ENCODE peak calls at places on chromosome 12, in six cellular contexts. One of them, this sample, is unnamed.
A peak's percentile ranks its signal among the peaks of the same experiment; 100 is the strongest.

GRCh38 chr12:33676866-33677265 is 237.2 kb upstream of the SYT10 start:
- DNase-seq in germinal center: no peak
- DNase-seq in fibroblast of the aortic adventitia: no peak
- DNase-seq in BJ: no peak
- DNase-seq in hippocampal formation: no peak
- DNase-seq in astrocyte of the spinal cord: no peak
- DNase-seq in this sample: no peak

GRCh38 chr12:65758401-65758800 is 65.9 kb upstream of the HMGA2 start:
- DNase-seq in germinal center: no peak
- DNase-seq in fibroblast of the aortic adventitia: no peak
- DNase-seq in BJ: no peak
- DNase-seq in hippocampal formation: no peak
- DNase-seq in astrocyte of the spinal cord: no peak
- DNase-seq in this sample: no peak

GRCh38 chr12:77625441-77625840 is 205.3 kb upstream of the NAV3 start:
- DNase-seq in germinal center: no peak
- DNase-seq in fibroblast of the aortic adventitia: peak; percentile 85
- DNase-seq in BJ: peak; percentile 59
- DNase-seq in hippocampal formation: no peak
- DNase-seq in astrocyte of the spinal cord: peak; percentile 94
- DNase-seq in this sample: no peak

GRCh38 chr12:106138646-106139421 is at the start of gene NUAK1:
- DNase-seq in germinal center: peak; percentile 38
- DNase-seq in fibroblast of the aortic adventitia: no peak
- DNase-seq in BJ: no peak
- DNase-seq in hippocampal formation: peak; percentile 75
- DNase-seq in astrocyte of the spinal cord: peak; percentile 72
- DNase-seq in this sample: no peak

GRCh38 chr12:64968989-64969819 is 144.8 kb downstream of the TBC1D30 start:
- DNase-seq in germinal center: no peak
- DNase-seq in fibroblast of the aortic adventitia: peak; percentile 36
- DNase-seq in BJ: peak; percentile 26
- DNase-seq in hippocampal formation: no peak
- DNase-seq in astrocyte of the spinal cord: peak; percentile 61
- DNase-seq in this sample: no peak

GRCh38 chr12:82912406-82912805 is 225.7 kb downstream of the TMTC2 start:
- DNase-seq in germinal center: no peak
- DNase-seq in fibroblast of the aortic adventitia: peak; percentile 66
- DNase-seq in BJ: no peak
- DNase-seq in hippocampal formation: no peak
- DNase-seq in astrocyte of the spinal cord: peak; percentile 25
- DNase-seq in this sample: no peak

GRCh38 chr12:112303004-112303403 is 79.2 kb downstream of the HECTD4 start:
- DNase-seq in germinal center: peak; percentile 8
- DNase-seq in fibroblast of the aortic adventitia: peak; percentile 72
- DNase-seq in BJ: no peak
- DNase-seq in hippocampal formation: no peak
- DNase-seq in astrocyte of the spinal cord: peak; percentile 85
- DNase-seq in this sample: no peak

GRCh38 chr12:19757317-19757877 is 318.1 kb downstream of the AEBP2 start:
- DNase-seq in germinal center: no peak
- DNase-seq in fibroblast of the aortic adventitia: peak; percentile 74
- DNase-seq in BJ: no peak
- DNase-seq in hippocampal formation: peak; percentile 33
- DNase-seq in astrocyte of the spinal cord: peak; percentile 71
- DNase-seq in this sample: peak; percentile 47

GRCh38 chr12:27635349-27635972 is 60.8 kb upstream of the REP15 start:
- DNase-seq in germinal center: peak; percentile 10
- DNase-seq in fibroblast of the aortic adventitia: peak; percentile 83
- DNase-seq in BJ: no peak
- DNase-seq in hippocampal formation: peak; percentile 81
- DNase-seq in astrocyte of the spinal cord: peak; percentile 67
- DNase-seq in this sample: peak; percentile 0

GRCh38 chr12:112686373-112686772 is 105.2 kb upstream of the RPH3A start:
- DNase-seq in germinal center: no peak
- DNase-seq in fibroblast of the aortic adventitia: peak; percentile 10
- DNase-seq in BJ: no peak
- DNase-seq in hippocampal formation: no peak
- DNase-seq in astrocyte of the spinal cord: no peak
- DNase-seq in this sample: no peak

GRCh38 chr12:65784616-65785015 is 39.7 kb upstream of the HMGA2 start:
- DNase-seq in germinal center: no peak
- DNase-seq in fibroblast of the aortic adventitia: peak; percentile 44
- DNase-seq in BJ: no peak
- DNase-seq in hippocampal formation: no peak
- DNase-seq in astrocyte of the spinal cord: no peak
- DNase-seq in this sample: no peak

GRCh38 chr12:127280393-127281275 is 986.3 kb upstream of the TMEM132C start:
- DNase-seq in germinal center: peak; percentile 57
- DNase-seq in fibroblast of the aortic adventitia: no peak
- DNase-seq in BJ: no peak
- DNase-seq in hippocampal formation: no peak
- DNase-seq in astrocyte of the spinal cord: no peak
- DNase-seq in this sample: no peak

GRCh38 chr12:18296201-18296908 is 35.0 kb downstream of the PIK3C2G start:
- DNase-seq in germinal center: no peak
- DNase-seq in fibroblast of the aortic adventitia: peak; percentile 46
- DNase-seq in BJ: no peak
- DNase-seq in hippocampal formation: no peak
- DNase-seq in astrocyte of the spinal cord: no peak
- DNase-seq in this sample: no peak